ENCODE peak calls at places on chromosomes 3 and 15, in ten cellular contexts. One of them, this sample, is unnamed.
A peak's percentile ranks its signal among the peaks of the same experiment; 100 is the strongest.

GRCh38 chr15:76201536-76202255 is 109.6 kb downstream of the ETFA start:
- DNase-seq in H54: no peak
- DNase-seq in epithelial cell of esophagus: no peak
- DNase-seq in NCI-H2171 treated with DMSO at 0.1 percent for 48 hours: no peak
- DNase-seq in non-pigmented ciliary epithelial cell: no peak
- DNase-seq in effector CD8-positive, alpha-beta T cell: no peak
- DNase-seq in GM13976: no peak
- DNase-seq in HFFc6: no peak
- DNase-seq in iris pigment epithelial cell: no peak
- DNase-seq in NCI-H1092 treated with DMSO at 0.1 percent for 48 hours: no peak
- DNase-seq in this sample: no peak

GRCh38 chr15:48963524-48964113 is at the start of gene SHC4:
- DNase-seq in H54: peak; percentile 25
- DNase-seq in epithelial cell of esophagus: peak; percentile 83
- DNase-seq in NCI-H2171 treated with DMSO at 0.1 percent for 48 hours: peak; percentile 94
- DNase-seq in non-pigmented ciliary epithelial cell: peak; percentile 56
- DNase-seq in effector CD8-positive, alpha-beta T cell: no peak
- DNase-seq in GM13976: peak; percentile 73
- DNase-seq in HFFc6: peak; percentile 86
- DNase-seq in iris pigment epithelial cell: peak; percentile 87
- DNase-seq in NCI-H1092 treated with DMSO at 0.1 percent for 48 hours: peak; percentile 23
- DNase-seq in this sample: peak; percentile 89

GRCh38 chr3:9422712-9423424 is 25.5 kb downstream of the SETD5 start:
- DNase-seq in H54: peak; percentile 36
- DNase-seq in epithelial cell of esophagus: peak; percentile 98
- DNase-seq in NCI-H2171 treated with DMSO at 0.1 percent for 48 hours: peak; percentile 76
- DNase-seq in non-pigmented ciliary epithelial cell: peak; percentile 87
- DNase-seq in effector CD8-positive, alpha-beta T cell: no peak
- DNase-seq in GM13976: no peak
- DNase-seq in HFFc6: peak; percentile 95
- DNase-seq in iris pigment epithelial cell: peak; percentile 98
- DNase-seq in NCI-H1092 treated with DMSO at 0.1 percent for 48 hours: peak; percentile 87
- DNase-seq in this sample: peak; percentile 99

GRCh38 chr3:114850913-114851312 is 296.2 kb downstream of the ZBTB20 start:
- DNase-seq in H54: peak; percentile 5
- DNase-seq in epithelial cell of esophagus: peak; percentile 34
- DNase-seq in NCI-H2171 treated with DMSO at 0.1 percent for 48 hours: no peak
- DNase-seq in non-pigmented ciliary epithelial cell: no peak
- DNase-seq in effector CD8-positive, alpha-beta T cell: no peak
- DNase-seq in GM13976: no peak
- DNase-seq in HFFc6: no peak
- DNase-seq in iris pigment epithelial cell: no peak
- DNase-seq in NCI-H1092 treated with DMSO at 0.1 percent for 48 hours: no peak
- DNase-seq in this sample: no peak

GRCh38 chr15:29883126-29883525 is 60.9 kb upstream of the TJP1 start:
- DNase-seq in H54: no peak
- DNase-seq in epithelial cell of esophagus: no peak
- DNase-seq in NCI-H2171 treated with DMSO at 0.1 percent for 48 hours: no peak
- DNase-seq in non-pigmented ciliary epithelial cell: no peak
- DNase-seq in effector CD8-positive, alpha-beta T cell: no peak
- DNase-seq in GM13976: no peak
- DNase-seq in HFFc6: no peak
- DNase-seq in iris pigment epithelial cell: peak; percentile 67
- DNase-seq in NCI-H1092 treated with DMSO at 0.1 percent for 48 hours: no peak
- DNase-seq in this sample: no peak

GRCh38 chr3:141241248-141242034 is 9.8 kb downstream of the PXYLP1 start:
- DNase-seq in H54: no peak
- DNase-seq in epithelial cell of esophagus: no peak
- DNase-seq in NCI-H2171 treated with DMSO at 0.1 percent for 48 hours: no peak
- DNase-seq in non-pigmented ciliary epithelial cell: no peak
- DNase-seq in effector CD8-positive, alpha-beta T cell: no peak
- DNase-seq in GM13976: no peak
- DNase-seq in HFFc6: no peak
- DNase-seq in iris pigment epithelial cell: no peak
- DNase-seq in NCI-H1092 treated with DMSO at 0.1 percent for 48 hours: peak; percentile 56
- DNase-seq in this sample: no peak

GRCh38 chr15:101233651-101234281 is 18.1 kb downstream of the CHSY1 start:
- DNase-seq in H54: no peak
- DNase-seq in epithelial cell of esophagus: peak; percentile 57
- DNase-seq in NCI-H2171 treated with DMSO at 0.1 percent for 48 hours: no peak
- DNase-seq in non-pigmented ciliary epithelial cell: no peak
- DNase-seq in effector CD8-positive, alpha-beta T cell: no peak
- DNase-seq in GM13976: no peak
- DNase-seq in HFFc6: no peak
- DNase-seq in iris pigment epithelial cell: no peak
- DNase-seq in NCI-H1092 treated with DMSO at 0.1 percent for 48 hours: no peak
- DNase-seq in this sample: no peak

GRCh38 chr15:83694538-83694937 is 40.6 kb downstream of the ADAMTSL3 start:
- DNase-seq in H54: no peak
- DNase-seq in epithelial cell of esophagus: no peak
- DNase-seq in NCI-H2171 treated with DMSO at 0.1 percent for 48 hours: no peak
- DNase-seq in non-pigmented ciliary epithelial cell: no peak
- DNase-seq in effector CD8-positive, alpha-beta T cell: no peak
- DNase-seq in GM13976: no peak
- DNase-seq in HFFc6: no peak
- DNase-seq in iris pigment epithelial cell: peak; percentile 20
- DNase-seq in NCI-H1092 treated with DMSO at 0.1 percent for 48 hours: no peak
- DNase-seq in this sample: no peak

GRCh38 chr15:29917600-29918597 is 95.6 kb upstream of the TJP1 start:
- DNase-seq in H54: no peak
- DNase-seq in epithelial cell of esophagus: peak; percentile 57
- DNase-seq in NCI-H2171 treated with DMSO at 0.1 percent for 48 hours: no peak
- DNase-seq in non-pigmented ciliary epithelial cell: no peak
- DNase-seq in effector CD8-positive, alpha-beta T cell: no peak
- DNase-seq in GM13976: no peak
- DNase-seq in HFFc6: peak; percentile 69
- DNase-seq in iris pigment epithelial cell: peak; percentile 54
- DNase-seq in NCI-H1092 treated with DMSO at 0.1 percent for 48 hours: no peak
- DNase-seq in this sample: no peak

GRCh38 chr3:4945318-4945717 is 33.9 kb upstream of the BHLHE40 start:
- DNase-seq in H54: no peak
- DNase-seq in epithelial cell of esophagus: no peak
- DNase-seq in NCI-H2171 treated with DMSO at 0.1 percent for 48 hours: no peak
- DNase-seq in non-pigmented ciliary epithelial cell: no peak
- DNase-seq in effector CD8-positive, alpha-beta T cell: no peak
- DNase-seq in GM13976: no peak
- DNase-seq in HFFc6: no peak
- DNase-seq in iris pigment epithelial cell: no peak
- DNase-seq in NCI-H1092 treated with DMSO at 0.1 percent for 48 hours: no peak
- DNase-seq in this sample: no peak

GRCh38 chr15:37574985-37575384 is 359.5 kb upstream of the TMCO5A start:
- DNase-seq in H54: peak; percentile 4
- DNase-seq in epithelial cell of esophagus: peak; percentile 2
- DNase-seq in NCI-H2171 treated with DMSO at 0.1 percent for 48 hours: no peak
- DNase-seq in non-pigmented ciliary epithelial cell: no peak
- DNase-seq in effector CD8-positive, alpha-beta T cell: no peak
- DNase-seq in GM13976: no peak
- DNase-seq in HFFc6: no peak
- DNase-seq in iris pigment epithelial cell: no peak
- DNase-seq in NCI-H1092 treated with DMSO at 0.1 percent for 48 hours: no peak
- DNase-seq in this sample: no peak

GRCh38 chr3:107347717-107348116 is 29.5 kb upstream of the CCDC54 start:
- DNase-seq in H54: no peak
- DNase-seq in epithelial cell of esophagus: no peak
- DNase-seq in NCI-H2171 treated with DMSO at 0.1 percent for 48 hours: no peak
- DNase-seq in non-pigmented ciliary epithelial cell: no peak
- DNase-seq in effector CD8-positive, alpha-beta T cell: no peak
- DNase-seq in GM13976: no peak
- DNase-seq in HFFc6: no peak
- DNase-seq in iris pigment epithelial cell: peak; percentile 31
- DNase-seq in NCI-H1092 treated with DMSO at 0.1 percent for 48 hours: no peak
- DNase-seq in this sample: no peak

GRCh38 chr3:133943639-133944131 is 48.0 kb upstream of the RAB6B start:
- DNase-seq in H54: peak; percentile 51
- DNase-seq in epithelial cell of esophagus: peak; percentile 88
- DNase-seq in NCI-H2171 treated with DMSO at 0.1 percent for 48 hours: no peak
- DNase-seq in non-pigmented ciliary epithelial cell: peak; percentile 96
- DNase-seq in effector CD8-positive, alpha-beta T cell: no peak
- DNase-seq in GM13976: no peak
- DNase-seq in HFFc6: peak; percentile 89
- DNase-seq in iris pigment epithelial cell: peak; percentile 98
- DNase-seq in NCI-H1092 treated with DMSO at 0.1 percent for 48 hours: no peak
- DNase-seq in this sample: peak; percentile 46

GRCh38 chr3:52171577-52172261 is 17.5 kb upstream of the POC1A start:
- DNase-seq in H54: peak; percentile 27
- DNase-seq in epithelial cell of esophagus: peak; percentile 65
- DNase-seq in NCI-H2171 treated with DMSO at 0.1 percent for 48 hours: no peak
- DNase-seq in non-pigmented ciliary epithelial cell: peak; percentile 18
- DNase-seq in effector CD8-positive, alpha-beta T cell: no peak
- DNase-seq in GM13976: no peak
- DNase-seq in HFFc6: peak; percentile 65
- DNase-seq in iris pigment epithelial cell: peak; percentile 76
- DNase-seq in NCI-H1092 treated with DMSO at 0.1 percent for 48 hours: no peak
- DNase-seq in this sample: no peak

GRCh38 chr3:8988791-8989558 is 25.7 kb upstream of the RAD18 start:
- DNase-seq in H54: no peak
- DNase-seq in epithelial cell of esophagus: no peak
- DNase-seq in NCI-H2171 treated with DMSO at 0.1 percent for 48 hours: peak; percentile 2
- DNase-seq in non-pigmented ciliary epithelial cell: no peak
- DNase-seq in effector CD8-positive, alpha-beta T cell: no peak
- DNase-seq in GM13976: no peak
- DNase-seq in HFFc6: no peak
- DNase-seq in iris pigment epithelial cell: no peak
- DNase-seq in NCI-H1092 treated with DMSO at 0.1 percent for 48 hours: no peak
- DNase-seq in this sample: no peak

GRCh38 chr15:77481670-77482069 is 61.0 kb downstream of the HMG20A start:
- DNase-seq in H54: no peak
- DNase-seq in epithelial cell of esophagus: peak; percentile 68
- DNase-seq in NCI-H2171 treated with DMSO at 0.1 percent for 48 hours: no peak
- DNase-seq in non-pigmented ciliary epithelial cell: no peak
- DNase-seq in effector CD8-positive, alpha-beta T cell: no peak
- DNase-seq in GM13976: no peak
- DNase-seq in HFFc6: peak; percentile 40
- DNase-seq in iris pigment epithelial cell: peak; percentile 60
- DNase-seq in NCI-H1092 treated with DMSO at 0.1 percent for 48 hours: no peak
- DNase-seq in this sample: no peak

GRCh38 chr15:98067339-98067738 is 106.8 kb downstream of the ARRDC4 start:
- DNase-seq in H54: no peak
- DNase-seq in epithelial cell of esophagus: no peak
- DNase-seq in NCI-H2171 treated with DMSO at 0.1 percent for 48 hours: no peak
- DNase-seq in non-pigmented ciliary epithelial cell: no peak
- DNase-seq in effector CD8-positive, alpha-beta T cell: no peak
- DNase-seq in GM13976: no peak
- DNase-seq in HFFc6: peak; percentile 91
- DNase-seq in iris pigment epithelial cell: peak; percentile 45
- DNase-seq in NCI-H1092 treated with DMSO at 0.1 percent for 48 hours: no peak
- DNase-seq in this sample: no peak

GRCh38 chr3:133574260-133574881 is 885 bp downstream of the CDV3 start:
- DNase-seq in H54: no peak
- DNase-seq in epithelial cell of esophagus: peak; percentile 60
- DNase-seq in NCI-H2171 treated with DMSO at 0.1 percent for 48 hours: no peak
- DNase-seq in non-pigmented ciliary epithelial cell: no peak
- DNase-seq in effector CD8-positive, alpha-beta T cell: no peak
- DNase-seq in GM13976: peak; percentile 76
- DNase-seq in HFFc6: peak; percentile 64
- DNase-seq in iris pigment epithelial cell: peak; percentile 83
- DNase-seq in NCI-H1092 treated with DMSO at 0.1 percent for 48 hours: no peak
- DNase-seq in this sample: no peak

GRCh38 chr15:79680721-79681120 is 216.1 kb downstream of the MTHFS start:
- DNase-seq in H54: peak; percentile 38
- DNase-seq in epithelial cell of esophagus: peak; percentile 87
- DNase-seq in NCI-H2171 treated with DMSO at 0.1 percent for 48 hours: no peak
- DNase-seq in non-pigmented ciliary epithelial cell: peak; percentile 80
- DNase-seq in effector CD8-positive, alpha-beta T cell: no peak
- DNase-seq in GM13976: peak; percentile 42
- DNase-seq in HFFc6: peak; percentile 68
- DNase-seq in iris pigment epithelial cell: peak; percentile 89
- DNase-seq in NCI-H1092 treated with DMSO at 0.1 percent for 48 hours: no peak
- DNase-seq in this sample: no peak

GRCh38 chr3:127490271-127491023 is 100.1 kb downstream of the TPRA1 start:
- DNase-seq in H54: no peak
- DNase-seq in epithelial cell of esophagus: no peak
- DNase-seq in NCI-H2171 treated with DMSO at 0.1 percent for 48 hours: no peak
- DNase-seq in non-pigmented ciliary epithelial cell: no peak
- DNase-seq in effector CD8-positive, alpha-beta T cell: no peak
- DNase-seq in GM13976: no peak
- DNase-seq in HFFc6: no peak
- DNase-seq in iris pigment epithelial cell: no peak
- DNase-seq in NCI-H1092 treated with DMSO at 0.1 percent for 48 hours: no peak
- DNase-seq in this sample: no peak

GRCh38 chr15:84398763-84399701 is 163.5 kb downstream of the GOLGA6L4 start:
- DNase-seq in H54: no peak
- DNase-seq in epithelial cell of esophagus: no peak
- DNase-seq in NCI-H2171 treated with DMSO at 0.1 percent for 48 hours: no peak
- DNase-seq in non-pigmented ciliary epithelial cell: no peak
- DNase-seq in effector CD8-positive, alpha-beta T cell: no peak
- DNase-seq in GM13976: no peak
- DNase-seq in HFFc6: no peak
- DNase-seq in iris pigment epithelial cell: no peak
- DNase-seq in NCI-H1092 treated with DMSO at 0.1 percent for 48 hours: no peak
- DNase-seq in this sample: no peak

GRCh38 chr15:40258544-40258943 is 19.7 kb downstream of the PAK6 start:
- DNase-seq in H54: peak; percentile 61
- DNase-seq in epithelial cell of esophagus: no peak
- DNase-seq in NCI-H2171 treated with DMSO at 0.1 percent for 48 hours: no peak
- DNase-seq in non-pigmented ciliary epithelial cell: no peak
- DNase-seq in effector CD8-positive, alpha-beta T cell: no peak
- DNase-seq in GM13976: no peak
- DNase-seq in HFFc6: no peak
- DNase-seq in iris pigment epithelial cell: no peak
- DNase-seq in NCI-H1092 treated with DMSO at 0.1 percent for 48 hours: no peak
- DNase-seq in this sample: no peak

GRCh38 chr3:105868450-105868744 is 415 bp downstream of the CBLB start:
- DNase-seq in H54: peak; percentile 41
- DNase-seq in epithelial cell of esophagus: peak; percentile 45
- DNase-seq in NCI-H2171 treated with DMSO at 0.1 percent for 48 hours: no peak
- DNase-seq in non-pigmented ciliary epithelial cell: no peak
- DNase-seq in effector CD8-positive, alpha-beta T cell: peak; percentile 36
- DNase-seq in GM13976: peak; percentile 27
- DNase-seq in HFFc6: peak; percentile 44
- DNase-seq in iris pigment epithelial cell: peak; percentile 61
- DNase-seq in NCI-H1092 treated with DMSO at 0.1 percent for 48 hours: peak; percentile 61
- DNase-seq in this sample: no peak

GRCh38 chr3:18774319-18774877 is 349.3 kb upstream of the SATB1 start:
- DNase-seq in H54: no peak
- DNase-seq in epithelial cell of esophagus: peak; percentile 1
- DNase-seq in NCI-H2171 treated with DMSO at 0.1 percent for 48 hours: no peak
- DNase-seq in non-pigmented ciliary epithelial cell: no peak
- DNase-seq in effector CD8-positive, alpha-beta T cell: no peak
- DNase-seq in GM13976: no peak
- DNase-seq in HFFc6: no peak
- DNase-seq in iris pigment epithelial cell: no peak
- DNase-seq in NCI-H1092 treated with DMSO at 0.1 percent for 48 hours: no peak
- DNase-seq in this sample: no peak

GRCh38 chr3:52078781-52079560 is 22.6 kb upstream of the DUSP7 start:
- DNase-seq in H54: no peak
- DNase-seq in epithelial cell of esophagus: no peak
- DNase-seq in NCI-H2171 treated with DMSO at 0.1 percent for 48 hours: no peak
- DNase-seq in non-pigmented ciliary epithelial cell: no peak
- DNase-seq in effector CD8-positive, alpha-beta T cell: no peak
- DNase-seq in GM13976: no peak
- DNase-seq in HFFc6: no peak
- DNase-seq in iris pigment epithelial cell: no peak
- DNase-seq in NCI-H1092 treated with DMSO at 0.1 percent for 48 hours: no peak
- DNase-seq in this sample: no peak

GRCh38 chr3:62277470-62277869 is 95.9 kb downstream of the FEZF2 start:
- DNase-seq in H54: no peak
- DNase-seq in epithelial cell of esophagus: no peak
- DNase-seq in NCI-H2171 treated with DMSO at 0.1 percent for 48 hours: no peak
- DNase-seq in non-pigmented ciliary epithelial cell: no peak
- DNase-seq in effector CD8-positive, alpha-beta T cell: no peak
- DNase-seq in GM13976: no peak
- DNase-seq in HFFc6: no peak
- DNase-seq in iris pigment epithelial cell: no peak
- DNase-seq in NCI-H1092 treated with DMSO at 0.1 percent for 48 hours: no peak
- DNase-seq in this sample: no peak

GRCh38 chr3:32733631-32734229 is 48.7 kb downstream of the CNOT10 start:
- DNase-seq in H54: no peak
- DNase-seq in epithelial cell of esophagus: peak; percentile 51
- DNase-seq in NCI-H2171 treated with DMSO at 0.1 percent for 48 hours: peak; percentile 1
- DNase-seq in non-pigmented ciliary epithelial cell: no peak
- DNase-seq in effector CD8-positive, alpha-beta T cell: no peak
- DNase-seq in GM13976: peak; percentile 45
- DNase-seq in HFFc6: peak; percentile 43
- DNase-seq in iris pigment epithelial cell: peak; percentile 42
- DNase-seq in NCI-H1092 treated with DMSO at 0.1 percent for 48 hours: no peak
- DNase-seq in this sample: no peak

GRCh38 chr3:157237886-157238285 is 77.9 kb upstream of the CCNL1 start:
- DNase-seq in H54: no peak
- DNase-seq in epithelial cell of esophagus: no peak
- DNase-seq in NCI-H2171 treated with DMSO at 0.1 percent for 48 hours: no peak
- DNase-seq in non-pigmented ciliary epithelial cell: no peak
- DNase-seq in effector CD8-positive, alpha-beta T cell: no peak
- DNase-seq in GM13976: no peak
- DNase-seq in HFFc6: no peak
- DNase-seq in iris pigment epithelial cell: no peak
- DNase-seq in NCI-H1092 treated with DMSO at 0.1 percent for 48 hours: no peak
- DNase-seq in this sample: no peak